ENCODE peak calls at places on chromosomes 16 and 17, in eight cellular contexts. R is small intestine; D is hepatocyte; Y is stomach; U is CD4-positive, alpha-beta memory T cell; K is adrenal gland; Q is body of pancreas; A is pancreas. O is an unnamed sample.

GRCh38 chr17:3167574-3167973 is 29.7 kb upstream of the OR1A2 start:
- DNase-seq in Y (no peak), R (peak), D (no peak), Q (peak), K (no peak), A (no peak), U (no peak), O (no peak)

GRCh38 chr17:75601057-75601987 is 13.7 kb downstream of the MYO15B start:
- DNase-seq in R (peak), U (peak), D (peak), A (peak), Y (peak), Q (peak), K (peak), O (peak)

GRCh38 chr16:86707581-86707980 is 129.2 kb downstream of the FOXL1 start:
- DNase-seq in U (no peak), D (no peak), K (no peak), A (no peak), Q (no peak), R (no peak), Y (no peak), O (no peak)

GRCh38 chr17:17060001-17060929 is 18.0 kb downstream of the MPRIP start:
- DNase-seq in R (no peak), A (no peak), U (no peak), K (no peak), D (no peak), Y (no peak), Q (no peak), O (peak)

GRCh38 chr16:89314357-89314756 is 96.9 kb downstream of the ZNF778 start:
- DNase-seq in R (peak), U (peak), A (no peak), D (no peak), K (no peak), Q (no peak), Y (no peak), O (no peak)

GRCh38 chr17:42547698-42548069 is 5.0 kb upstream of the HSD17B1 start:
- DNase-seq in A (no peak), R (no peak), Q (peak), K (no peak), D (no peak), U (no peak), Y (peak), O (no peak)

GRCh38 chr16:12255473-12255872 is 278.9 kb downstream of the SNX29 start:
- DNase-seq in Y (no peak), K (no peak), Q (no peak), U (no peak), A (no peak), D (no peak), R (no peak), O (no peak)

GRCh38 chr16:64094170-64094960 is 1027.5 kb downstream of the CDH11 start:
- DNase-seq in R (no peak), D (no peak), U (no peak), Y (no peak), A (no peak), Q (no peak), K (no peak), O (no peak)

GRCh38 chr16:35602116-35602515 is 2142.7 kb downstream of the TP53TG3F start:
- DNase-seq in D (no peak), A (no peak), Q (no peak), R (no peak), Y (no peak), U (no peak), K (no peak), O (no peak)

GRCh38 chr17:58107306-58107705 is 24.1 kb downstream of the DYNLL2 start:
- DNase-seq in U (no peak), A (no peak), Y (no peak), D (no peak), Q (no peak), R (no peak), K (no peak), O (no peak)

GRCh38 chr16:72188512-72188911 is 16.6 kb upstream of the PMFBP1 start:
- DNase-seq in Q (no peak), D (no peak), A (no peak), K (no peak), Y (no peak), R (no peak), U (no peak), O (no peak)

GRCh38 chr17:57672205-57672632 is 72.9 kb downstream of the CCDC182 start:
- DNase-seq in Q (no peak), A (no peak), K (no peak), Y (no peak), R (no peak), U (peak), D (no peak), O (no peak)

GRCh38 chr16:49961087-49961486 is 63.9 kb upstream of the CNEP1R1 start:
- DNase-seq in Y (no peak), A (no peak), D (no peak), Q (no peak), U (no peak), R (no peak), K (no peak), O (no peak)

GRCh38 chr17:48515925-48516900 is 14.6 kb downstream of the HOXB1 start:
- DNase-seq in U (no peak), D (no peak), Q (no peak), A (no peak), K (no peak), R (no peak), Y (no peak), O (no peak)

GRCh38 chr17:77735341-77736206 is 222.9 kb upstream of the TNRC6C start:
- DNase-seq in Q (no peak), D (peak), Y (peak), R (no peak), U (no peak), K (no peak), A (no peak), O (peak)

GRCh38 chr17:40192961-40193360 is 15.7 kb downstream of the RAPGEFL1 start:
- DNase-seq in K (no peak), U (no peak), Q (no peak), Y (no peak), A (no peak), R (no peak), D (no peak), O (no peak)

GRCh38 chr16:11349599-11350276 is 4.5 kb downstream of the RMI2 start:
- DNase-seq in D (peak), R (no peak), A (peak), U (no peak), Y (peak), K (peak), Q (peak), O (peak)

GRCh38 chr17:40018211-40019121 is 3.2 kb downstream of the CSF3 start:
- DNase-seq in K (no peak), R (no peak), A (no peak), Y (no peak), Q (no peak), U (no peak), D (peak), O (no peak)

GRCh38 chr17:50396261-50397110 is 837 bp downstream of the LRRC59 start:
- DNase-seq in Q (peak), D (peak), Y (peak), A (peak), U (no peak), K (peak), R (peak), O (peak)

GRCh38 chr17:56478836-56479447 is 114.6 kb upstream of the NOG start:
- DNase-seq in U (no peak), Y (no peak), K (no peak), A (no peak), Q (peak), R (peak), D (peak), O (no peak)

GRCh38 chr16:17777461-17777863 is 306.7 kb upstream of the XYLT1 start:
- DNase-seq in K (peak), D (peak), Y (no peak), R (no peak), Q (no peak), U (no peak), A (no peak), O (no peak)

GRCh38 chr17:43402078-43402477 is 3.3 kb downstream of the ARL4D start:
- DNase-seq in Q (no peak), U (no peak), Y (no peak), K (no peak), D (no peak), R (no peak), A (no peak), O (no peak)

GRCh38 chr17:36901506-36901905 is 35.8 kb upstream of the LHX1 start:
- DNase-seq in Q (no peak), U (no peak), R (no peak), D (peak), Y (no peak), A (no peak), K (no peak), O (no peak)

GRCh38 chr16:65658339-65659275 is 536.7 kb upstream of the CDH11 start:
- DNase-seq in R (no peak), A (no peak), K (no peak), Q (peak), Y (no peak), D (peak), U (no peak), O (peak)

GRCh38 chr16:22257440-22257839 is 39.8 kb upstream of the POLR3E start:
- DNase-seq in K (no peak), Q (no peak), Y (no peak), R (no peak), D (no peak), A (no peak), U (no peak), O (no peak)

GRCh38 chr17:37828313-37829124 is 83.7 kb upstream of the HNF1B start:
- DNase-seq in A (no peak), Y (no peak), U (no peak), D (no peak), Q (peak), R (no peak), K (peak), O (no peak)

DNA sequence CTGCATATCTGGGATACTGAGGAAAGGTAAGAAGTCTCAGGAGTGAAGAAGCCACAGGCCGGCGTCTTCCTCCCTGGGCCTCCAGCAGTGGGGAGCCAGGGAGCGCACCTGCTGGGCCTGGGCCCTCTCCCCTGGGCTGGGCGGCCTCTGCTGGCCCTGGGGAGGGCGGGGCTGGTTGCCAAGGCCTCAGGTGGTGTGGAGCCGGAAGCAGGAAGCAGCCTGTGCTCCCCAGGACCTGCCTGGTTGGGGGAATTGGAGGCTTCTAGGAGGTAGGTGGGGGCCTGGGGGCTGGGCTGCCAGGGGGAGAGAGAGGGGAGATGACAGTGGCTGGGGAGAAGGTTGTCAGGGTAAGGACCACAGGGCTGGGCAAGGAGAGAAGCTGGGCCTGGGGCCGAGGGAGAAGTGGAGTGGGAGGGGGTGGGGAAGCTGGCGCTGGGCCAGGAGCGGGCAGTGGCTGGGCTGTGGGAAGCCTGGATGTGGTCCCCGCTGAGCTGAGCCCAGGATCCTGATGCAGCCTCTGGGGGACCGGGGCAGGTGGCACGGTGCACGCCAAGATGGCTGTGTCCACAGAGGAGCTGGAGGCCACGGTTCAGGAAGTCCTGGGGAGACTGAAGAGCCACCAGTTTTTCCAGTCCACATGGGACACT is at the start of gene SMIM22:
- DNase-seq in Q (peak), A (peak), K (no peak), D (no peak), R (peak), U (no peak), Y (peak), O (peak)
- H3K4me3 ChIP-seq in Q (peak), A (peak), K (no peak), D (no peak), R (peak), U (no peak), Y (peak), O (peak)

GRCh38 chr17:44775136-44775837 is 16.5 kb downstream of the ADAM11 start:
- DNase-seq in R (peak), Y (peak), A (no peak), U (peak), K (peak), D (no peak), Q (peak), O (no peak)

GRCh38 chr17:44772308-44773024 is 13.7 kb downstream of the ADAM11 start:
- DNase-seq in R (no peak), K (no peak), Q (no peak), D (no peak), A (no peak), U (no peak), Y (no peak), O (no peak)

GRCh38 chr17:44775838-44776621 is 17.2 kb downstream of the ADAM11 start:
- DNase-seq in U (no peak), Y (peak), D (peak), R (peak), Q (peak), K (no peak), A (peak), O (peak)

GRCh38 chr17:44773140-44773539 is 14.4 kb downstream of the ADAM11 start:
- DNase-seq in Q (no peak), K (no peak), Y (no peak), U (no peak), R (no peak), A (no peak), D (no peak), O (no peak)

DNA sequence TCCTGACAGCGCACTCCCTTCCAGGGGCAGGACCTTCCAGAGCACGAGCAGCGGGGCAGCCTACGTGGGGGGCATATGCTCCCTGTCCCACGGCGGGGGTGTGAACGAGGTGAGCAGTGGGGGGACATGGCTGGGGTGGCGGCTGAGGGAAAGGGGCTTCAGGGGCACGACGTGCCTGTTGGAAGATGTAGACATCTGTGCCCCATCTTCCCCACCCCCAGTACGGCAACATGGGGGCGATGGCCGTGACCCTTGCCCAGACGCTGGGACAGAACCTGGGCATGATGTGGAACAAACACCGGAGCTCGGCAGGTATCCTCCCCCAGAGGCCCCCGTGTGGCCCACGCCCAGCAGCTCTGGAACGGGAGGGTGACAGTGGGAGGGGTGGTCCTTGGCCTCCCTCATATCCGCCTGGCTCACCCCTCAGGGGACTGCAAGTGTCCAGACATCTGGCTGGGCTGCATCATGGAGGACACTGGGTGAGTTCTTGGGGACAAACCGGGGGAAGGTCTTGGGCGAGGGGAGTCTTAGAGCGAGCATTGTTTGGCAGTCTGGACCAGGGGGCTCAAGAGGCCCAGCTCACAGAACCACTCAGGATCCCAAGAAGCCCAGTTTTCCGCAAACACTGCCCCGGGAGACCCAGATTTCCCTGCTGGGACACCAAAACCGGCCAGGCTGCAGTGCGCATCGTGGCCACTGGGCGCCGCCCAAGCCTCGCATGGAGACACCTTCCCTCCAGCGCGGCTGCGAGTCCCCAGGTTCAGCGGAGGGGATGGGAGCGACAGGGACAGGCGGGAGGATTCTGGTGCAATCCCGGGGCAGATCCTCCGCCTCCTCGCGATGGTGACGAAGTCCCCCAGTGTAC is 15.7 kb downstream of the ADAM11 start:
- DNase-seq in A (peak), K (peak), Y (peak), U (peak), R (peak), Q (peak), D (peak), O (peak)
- H3K27ac ChIP-seq in A (no peak), K (peak), Y (no peak), U (peak), R (no peak), Q (peak), D (no peak), O (no peak)

DNA sequence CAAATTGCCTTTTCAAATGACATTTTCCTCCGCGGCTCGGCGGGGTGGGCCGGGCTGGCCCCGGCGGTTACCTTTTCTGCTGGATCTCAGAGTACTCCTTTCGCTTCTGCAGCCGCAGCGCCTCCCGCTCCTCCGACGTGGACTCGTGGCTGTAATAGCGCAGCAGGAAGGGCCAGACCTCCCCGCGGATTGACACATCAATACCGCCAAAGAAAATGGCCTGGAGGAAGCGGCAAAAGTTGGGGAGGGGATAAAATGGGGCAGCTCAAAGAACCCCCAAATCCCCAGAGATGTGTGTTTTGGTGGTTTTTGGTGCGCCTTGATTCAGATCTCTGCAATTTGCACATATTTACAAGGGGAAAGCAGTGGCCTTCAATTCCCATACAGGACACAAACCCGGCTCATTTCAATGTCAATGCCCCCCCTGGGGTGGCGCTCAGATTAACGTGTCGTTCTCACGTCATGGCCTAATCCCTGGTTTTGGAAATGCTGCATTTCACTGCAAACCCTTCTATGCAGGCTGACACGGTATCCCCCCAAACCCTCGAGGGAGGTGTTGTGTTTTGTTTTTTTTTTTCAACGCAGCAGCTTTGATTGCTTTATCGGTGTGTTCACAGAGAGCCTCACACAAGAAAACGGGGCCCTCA is 85.9 kb downstream of the TBC1D16 start:
- DNase-seq in K (peak), D (peak), U (no peak), Y (no peak), Q (no peak), R (no peak), A (no peak), O (peak)
- H3K4me3 ChIP-seq in K (no peak), D (no peak), U (no peak), Y (peak), Q (no peak), R (peak), A (no peak), O (no peak)

GRCh38 chr16:47533744-47534292 is 72.7 kb downstream of the PHKB start:
- DNase-seq in U (no peak), Y (no peak), D (no peak), A (no peak), K (no peak), Q (no peak), R (no peak), O (no peak)
- H3K27ac ChIP-seq in U (no peak), Y (no peak), D (no peak), A (no peak), K (no peak), Q (no peak), R (no peak), O (no peak)

GRCh38 chr17:7021993-7022778 is 664 bp upstream of the BCL6B start:
- DNase-seq in Q (peak), R (peak), Y (peak), A (no peak), U (peak), D (peak), K (peak), O (peak)
- H3K4me3 ChIP-seq in Q (no peak), R (peak), Y (peak), A (peak), U (peak), D (no peak), K (no peak), O (peak)

DNA sequence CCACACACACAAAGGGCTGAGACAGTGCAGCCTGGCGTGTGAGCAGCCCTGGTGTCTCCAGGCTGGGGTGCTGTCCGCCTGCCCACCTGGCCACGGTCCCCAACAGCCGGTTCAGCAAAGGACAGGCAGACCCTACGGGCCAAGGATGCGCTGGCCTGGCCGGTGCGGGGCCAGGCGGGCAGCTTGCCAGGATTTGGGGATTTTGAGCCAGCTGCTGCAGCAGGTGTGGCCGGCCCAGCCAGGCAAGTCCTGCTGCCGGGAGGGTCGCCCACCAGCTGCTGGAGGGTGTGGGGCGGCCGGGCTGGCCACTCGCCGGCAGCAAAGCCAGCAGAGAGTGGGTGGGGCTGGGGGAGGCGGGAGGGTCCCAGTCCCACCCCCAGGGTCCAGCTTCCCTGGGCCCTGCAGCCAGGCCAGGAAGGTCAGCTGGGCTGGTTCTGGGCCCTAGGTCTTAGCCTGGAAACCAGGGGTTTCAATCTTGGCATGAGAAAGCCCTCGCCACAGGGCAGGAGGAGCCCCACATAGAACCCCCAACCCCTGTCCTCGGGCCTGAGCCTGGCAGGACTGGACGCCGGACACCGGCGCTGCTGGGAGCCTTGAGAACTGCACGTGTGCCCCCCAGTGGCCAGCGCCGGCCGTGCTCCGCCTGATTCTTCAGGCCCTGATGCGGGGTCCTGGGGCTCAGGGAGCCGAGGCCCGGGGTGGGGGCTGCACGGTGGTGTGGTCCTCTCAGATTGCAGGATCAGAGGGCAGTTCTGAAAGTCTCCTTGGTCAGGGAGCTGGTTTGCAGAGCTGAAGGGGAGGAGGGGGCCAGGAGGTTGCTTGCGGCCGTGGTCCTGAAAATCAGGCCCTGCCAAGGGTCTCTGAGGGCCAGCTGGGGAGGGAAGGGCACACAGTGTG is 17.6 kb upstream of the SSTR5 start:
- DNase-seq in U (no peak), D (peak), A (no peak), K (peak), R (peak), Y (peak), Q (peak), O (peak)
- H3K27ac ChIP-seq in U (no peak), D (no peak), A (no peak), K (no peak), R (no peak), Y (no peak), Q (no peak), O (no peak)

O was measured in upper lobe of right lung.